ENCODE peak calls at places on chromosome 4, in eight cellular contexts. D, R, H, J, F, I, L and Q are unnamed samples.

GRCh38 chr4:147633643-147634042 is 16.4 kb downstream of the TMEM184C start:
- DNase-seq in F (no peak), H (no peak), L (no peak), R (no peak), D (no peak), I (no peak), J (no peak), Q (no peak)

GRCh38 chr4:139794158-139794954 is 128.7 kb downstream of the MGST2 start:
- DNase-seq in I (no peak), R (no peak), J (no peak), D (no peak), F (no peak), H (no peak), L (no peak), Q (no peak)

GRCh38 chr4:26238426-26238781 is 82.4 kb upstream of the RBPJ start:
- DNase-seq in F (no peak), H (no peak), I (no peak), R (no peak), D (no peak), L (no peak), J (peak; percentile 40), Q (no peak)

GRCh38 chr4:15506464-15506863 is 36.8 kb downstream of the CC2D2A start:
- DNase-seq in F (no peak), I (no peak), H (no peak), L (peak; percentile 60), R (no peak), J (no peak), D (no peak), Q (peak; percentile 54)

GRCh38 chr4:47451657-47452056 is 11.8 kb downstream of the COMMD8 start:
- DNase-seq in L (peak; percentile 26), D (no peak), I (no peak), F (no peak), H (no peak), R (no peak), J (no peak), Q (no peak)

GRCh38 chr4:41299486-41299885 is 42.8 kb downstream of the UCHL1 start:
- DNase-seq in J (no peak), I (no peak), R (no peak), H (no peak), F (no peak), L (no peak), D (no peak), Q (no peak)

GRCh38 chr4:68651932-68652331 is 18.5 kb downstream of the UGT2B15 start:
- DNase-seq in R (no peak), D (no peak), L (no peak), J (no peak), H (no peak), F (no peak), I (no peak), Q (no peak)

GRCh38 chr4:154511990-154512389 is 20.4 kb upstream of the DCHS2 start:
- DNase-seq in H (no peak), F (no peak), I (no peak), J (no peak), L (no peak), D (no peak), R (no peak), Q (no peak)

GRCh38 chr4:79241846-79242245 is 84.0 kb downstream of the NAA11 start:
- DNase-seq in D (no peak), R (no peak), H (no peak), L (no peak), F (no peak), I (no peak), J (no peak), Q (peak; percentile 59)

GRCh38 chr4:104829761-104830160 is 316.9 kb upstream of the TET2 start:
- DNase-seq in H (no peak), L (no peak), F (no peak), J (no peak), R (no peak), D (no peak), I (no peak), Q (no peak)

GRCh38 chr4:5839751-5840674 is 52.9 kb downstream of the CRMP1 start:
- DNase-seq in J (peak; percentile 29), R (no peak), F (no peak), H (no peak), L (no peak), I (no peak), D (no peak), Q (no peak)

GRCh38 chr4:88335092-88335665 is 43.5 kb upstream of the HERC6 start:
- DNase-seq in J (no peak), R (no peak), L (no peak), I (no peak), F (no peak), H (no peak), D (no peak), Q (peak; percentile 41)

GRCh38 chr4:152471251-152471792 is 64.6 kb downstream of the FBXW7 start:
- DNase-seq in L (no peak), I (no peak), D (no peak), H (no peak), R (no peak), F (no peak), J (no peak), Q (no peak)